ENCODE peak calls at places on chromosomes 6 and 20, in four cellular contexts. Y, G, F and E are unnamed samples.

GRCh38 chr6:81822584-81822983 is 70.1 kb upstream of the TENT5A start:
- DNase-seq in Y (no peak), F (no peak), G (no peak), E (no peak)

GRCh38 chr6:5179917-5180316 is 80.8 kb downstream of the LYRM4 start:
- DNase-seq in G (no peak), F (no peak), Y (no peak), E (no peak)

GRCh38 chr6:34955447-34955846 is 66.4 kb downstream of the ANKS1A start:
- DNase-seq in G (peak; percentile 72), Y (no peak), F (no peak), E (no peak)

GRCh38 chr6:157240059-157240959 is 83.0 kb downstream of the TMEM242 start:
- DNase-seq in Y (peak; percentile 71), F (no peak), G (no peak), E (peak; percentile 88)

GRCh38 chr20:23078351-23078993 is 7.7 kb downstream of the CD93 start:
- DNase-seq in G (peak; percentile 81), F (no peak), Y (peak; percentile 84), E (peak; percentile 46)

GRCh38 chr6:128807577-128807976 is 75.4 kb upstream of the LAMA2 start:
- DNase-seq in G (peak; percentile 27), Y (peak; percentile 78), F (no peak), E (peak; percentile 61)

GRCh38 chr6:2396856-2397640 is 151.6 kb upstream of the GMDS start:
- DNase-seq in G (no peak), Y (peak; percentile 7), F (no peak), E (peak; percentile 73)

GRCh38 chr6:80742481-80742880 is 636.0 kb downstream of the BCKDHB start:
- DNase-seq in Y (peak; percentile 77), F (no peak), G (peak; percentile 58), E (peak; percentile 63)

GRCh38 chr20:32035398-32035852 is 16.6 kb upstream of the HCK start:
- DNase-seq in Y (no peak), G (no peak), F (no peak), E (no peak)

GRCh38 chr6:7373739-7374138 is 15.8 kb downstream of the CAGE1 start:
- DNase-seq in F (no peak), G (no peak), Y (no peak), E (no peak)

GRCh38 chr6:77055711-77056110 is 407.6 kb downstream of the HTR1B start:
- DNase-seq in G (no peak), Y (no peak), F (no peak), E (no peak)

GRCh38 chr6:161694995-161695394 is 421.1 kb upstream of the AGPAT4 start:
- DNase-seq in Y (peak; percentile 33), G (peak; percentile 42), F (peak; percentile 17), E (peak; percentile 48)

GRCh38 chr20:19993937-19994667 is 23.1 kb upstream of the NAA20 start:
- DNase-seq in Y (peak; percentile 56), F (no peak), G (no peak), E (peak; percentile 78)

GRCh38 chr6:96520039-96520850 is 1.4 kb upstream of the UFL1 start:
- DNase-seq in F (no peak), G (no peak), Y (peak; percentile 46), E (no peak)

GRCh38 chr6:160028487-160029275 is 59.8 kb downstream of the IGF2R start:
- DNase-seq in F (no peak), Y (no peak), G (no peak), E (no peak)

GRCh38 chr6:142902636-142903053 is 42.3 kb downstream of the HIVEP2 start:
- DNase-seq in F (peak; percentile 21), Y (peak; percentile 99), G (peak; percentile 92), E (peak; percentile 99)

GRCh38 chr6:37018152-37019064 is 13.0 kb downstream of the FGD2 start:
- DNase-seq in Y (peak; percentile 91), F (peak; percentile 90), G (peak; percentile 90), E (peak; percentile 86)

GRCh38 chr6:38943964-38944363 is 104.6 kb upstream of the GLP1R start:
- DNase-seq in Y (no peak), F (no peak), G (no peak), E (no peak)

GRCh38 chr6:23006656-23007055 is 437.3 kb downstream of the HDGFL1 start:
- DNase-seq in F (no peak), G (no peak), Y (no peak), E (no peak)

GRCh38 chr6:165877773-165878172 is 214.7 kb upstream of the PDE10A start:
- DNase-seq in F (no peak), Y (no peak), G (no peak), E (no peak)

GRCh38 chr6:10873374-10873773 is 8.5 kb downstream of the GCM2 start:
- DNase-seq in Y (no peak), F (no peak), G (no peak), E (no peak)

GRCh38 chr20:47825011-47825762 is 39.9 kb upstream of the SULF2 start:
- DNase-seq in G (no peak), F (no peak), Y (no peak), E (no peak)

GRCh38 chr6:167403427-167403826 is 78.5 kb downstream of the TTLL2 start:
- DNase-seq in Y (no peak), G (no peak), F (no peak), E (no peak)

GRCh38 chr6:2507016-2507415 is 243.7 kb downstream of the MYLK4 start:
- DNase-seq in G (no peak), Y (no peak), F (no peak), E (no peak)

GRCh38 chr6:157033428-157034140 is 256.4 kb downstream of the ARID1B start:
- DNase-seq in G (no peak), Y (peak; percentile 53), F (peak; percentile 18), E (no peak)

GRCh38 chr20:6976535-6976934 is 209.0 kb downstream of the BMP2 start:
- DNase-seq in G (peak; percentile 47), Y (no peak), F (no peak), E (no peak)

GRCh38 chr20:18284805-18285533 is 3.4 kb upstream of the ZNF133 start:
- DNase-seq in Y (peak; percentile 20), G (no peak), F (no peak), E (no peak)

GRCh38 chr20:62546606-62547005 is 70.8 kb upstream of the GATA5 start:
- DNase-seq in Y (no peak), G (no peak), F (no peak), E (no peak)

GRCh38 chr6:4268171-4268570 is 132.8 kb upstream of the ECI2 start:
- DNase-seq in Y (no peak), G (no peak), F (no peak), E (no peak)

GRCh38 chr6:31007694-31008093 is 2.6 kb upstream of the MUC22 start:
- DNase-seq in Y (peak; percentile 47), F (no peak), G (no peak), E (peak; percentile 79)

GRCh38 chr6:44800171-44800671 is 412.7 kb downstream of the CDC5L start:
- DNase-seq in G (no peak), Y (peak; percentile 63), F (no peak), E (peak; percentile 71)

DNA sequence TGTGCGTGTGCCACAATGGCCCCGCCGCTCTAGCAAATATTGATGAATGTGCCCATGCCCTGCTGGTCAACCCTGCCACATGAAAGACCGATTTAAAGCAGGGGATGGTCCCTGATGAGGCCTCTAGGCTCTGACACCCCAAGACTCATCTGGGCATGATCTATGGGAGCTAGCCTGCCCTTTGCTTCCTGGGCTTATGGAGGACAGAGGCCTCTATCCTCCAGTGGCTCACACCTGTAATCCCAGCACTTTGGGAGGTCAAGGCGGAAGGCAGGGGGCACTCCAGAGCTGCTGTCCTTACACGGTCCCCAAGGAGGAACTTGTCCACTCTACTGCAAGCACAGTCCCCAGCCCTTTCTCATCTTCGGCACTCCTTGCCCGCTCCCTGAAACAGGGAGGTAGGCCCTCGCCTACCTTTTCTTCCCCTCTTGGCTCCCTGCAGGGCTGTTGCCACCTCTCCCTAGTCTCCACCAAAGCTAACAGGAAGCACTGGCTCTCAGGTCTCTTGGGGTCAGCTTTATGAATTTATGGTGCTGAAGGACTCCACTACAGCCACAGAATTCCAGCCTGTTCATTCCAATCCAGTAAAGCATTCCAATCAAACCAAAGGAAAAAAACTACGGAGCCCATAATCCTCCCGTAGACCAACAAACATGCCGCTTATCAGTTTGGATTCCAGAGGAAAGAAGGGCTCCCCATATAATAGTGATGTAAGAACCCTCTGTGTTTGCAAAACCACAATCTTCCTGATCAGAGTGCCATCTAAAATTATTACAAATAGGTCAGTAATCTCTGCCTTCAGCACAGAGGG is 48.7 kb upstream of the FOXQ1 start:
- DNase-seq in F (no peak), G (peak; percentile 56), Y (peak; percentile 42), E (peak; percentile 61)
- TF ChIP-seq CTCF in F (no peak), G (peak; percentile 40), Y (peak; percentile 14), E (no peak)

GRCh38 chr6:21587925-21588811 is 5.4 kb upstream of the SOX4 start:
- DNase-seq in G (peak; percentile 73), Y (peak; percentile 62), F (peak; percentile 59), E (peak; percentile 49)

GRCh38 chr6:21586760-21587181 is 6.8 kb upstream of the SOX4 start:
- DNase-seq in Y (no peak), F (no peak), G (no peak), E (no peak)

GRCh38 chr6:21588812-21589811 is 4.4 kb upstream of the SOX4 start:
- DNase-seq in G (peak; percentile 89), F (peak; percentile 79), Y (peak; percentile 90), E (peak; percentile 87)

GRCh38 chr6:21586300-21586699 is 7.3 kb upstream of the SOX4 start:
- DNase-seq in F (no peak), G (no peak), Y (no peak), E (no peak)

GRCh38 chr6:21587182-21587924 is 6.2 kb upstream of the SOX4 start:
- DNase-seq in Y (peak; percentile 76), F (peak; percentile 45), G (peak; percentile 80), E (peak; percentile 53)
- TF ChIP-seq CTCF in Y (peak; percentile 54), F (no peak), G (no peak), E (peak; percentile 38)

DNA sequence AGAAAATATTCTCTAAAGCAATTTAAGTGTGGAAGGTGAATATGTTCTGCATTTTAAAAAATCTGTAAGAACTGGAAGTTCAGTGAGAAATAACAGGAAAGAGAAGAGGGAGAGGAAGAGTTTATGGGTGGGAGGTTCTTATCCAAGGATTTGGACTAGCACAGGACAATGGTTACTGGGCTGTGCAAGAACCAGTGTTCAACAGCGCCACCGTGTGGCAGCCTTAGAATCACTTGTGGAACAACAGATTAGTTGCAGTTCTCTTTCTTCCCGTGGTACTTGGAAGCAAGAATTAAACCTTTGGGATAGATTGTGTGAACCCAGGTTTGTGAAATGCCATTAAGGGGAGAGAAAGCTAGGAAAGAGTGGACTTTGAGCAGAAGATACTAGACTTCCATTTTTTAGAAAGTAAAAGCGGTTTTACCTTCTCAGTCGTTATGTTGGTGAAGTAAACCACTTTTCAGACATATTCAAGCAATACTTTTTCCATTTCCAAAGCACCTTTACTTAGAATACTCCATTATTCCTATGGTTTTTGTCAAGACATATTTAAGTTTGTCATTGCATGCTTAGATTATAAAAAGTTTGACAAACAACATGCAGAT is 436.7 kb downstream of the RNF144B start:
- DNase-seq in Y (peak; percentile 6), G (peak; percentile 73), F (no peak), E (peak; percentile 0)
- TF ChIP-seq CTCF in Y (peak; percentile 32), G (peak; percentile 85), F (peak; percentile 21), E (peak; percentile 46)

DNA sequence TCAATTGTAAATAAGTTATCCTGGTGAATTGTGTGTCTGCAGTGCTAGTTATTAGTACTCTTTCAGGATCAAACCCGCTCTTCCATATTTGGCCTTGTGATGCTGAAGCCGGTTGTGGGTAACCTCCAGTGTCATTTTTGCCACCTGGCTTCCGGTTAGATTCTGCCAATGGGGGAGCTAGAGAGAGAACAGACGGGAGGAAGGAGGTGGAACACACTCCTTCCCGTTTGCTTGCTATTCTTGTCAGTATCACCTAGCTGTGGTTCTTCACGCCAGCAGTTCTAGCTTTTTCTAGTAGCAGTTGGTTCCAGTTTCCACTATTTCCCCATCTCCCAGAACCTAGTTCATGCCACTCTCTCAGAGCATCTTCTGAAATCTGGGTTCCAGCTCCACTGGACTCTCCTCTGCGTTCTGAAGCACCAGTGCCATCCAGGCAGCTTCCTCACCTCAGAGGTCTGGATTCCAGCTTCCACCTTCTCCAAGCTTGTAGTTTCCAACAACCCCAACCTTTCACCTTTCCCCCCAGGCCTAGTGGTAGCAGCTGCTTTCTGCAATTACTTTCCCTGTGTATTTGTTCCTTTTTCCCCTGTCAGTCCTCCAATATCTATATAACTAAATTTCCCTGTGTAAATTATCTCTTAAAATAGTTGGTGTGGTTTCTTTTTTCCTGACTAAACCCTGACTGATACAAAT is 46.9 kb upstream of the LOC128125822 start:
- DNase-seq in Y (no peak), G (no peak), F (no peak), E (no peak)
- TF ChIP-seq CTCF in Y (no peak), G (no peak), F (no peak), E (no peak)